ENCODE peak calls at places on chromosomes 7 and 10, in nine cellular contexts. A is gastrocnemius medialis, H is ovary, D is uterus, L is IMR-90, B is body of pancreas, I is esophagus squamous epithelium, U is A549, V is spleen. M is an unnamed sample.

GRCh38 chr10:21849624-21850023 is 153.9 kb downstream of the DNAJC1 start:
- DNase-seq in L (no peak), D (no peak), A (no peak), I (no peak), V (no peak), H (no peak), U (no peak), B (no peak), M (no peak)

GRCh38 chr10:122441961-122442360 is 12.5 kb upstream of the ARMS2 start:
- DNase-seq in D (no peak), A (no peak), U (peak; percentile 58), B (no peak), H (no peak), L (peak; percentile 77), V (no peak), I (no peak), M (no peak)

GRCh38 chr7:114086906-114087651 is 168.3 kb upstream of the PPP1R3A start:
- DNase-seq in V (peak; percentile 60), A (peak; percentile 19), U (no peak), I (no peak), B (peak; percentile 67), D (peak; percentile 24), L (peak; percentile 19), H (peak; percentile 38), M (peak; percentile 64)

GRCh38 chr10:62582804-62583208 is 208.6 kb downstream of the ZNF365 start:
- DNase-seq in A (peak; percentile 76), B (peak; percentile 17), H (no peak), D (peak; percentile 35), L (peak; percentile 98), I (no peak), V (no peak), U (no peak), M (peak; percentile 89)

GRCh38 chr7:131322046-131322445 is 5.6 kb upstream of the MKLN1 start:
- DNase-seq in L (no peak), I (no peak), H (no peak), A (no peak), V (no peak), B (no peak), D (no peak), U (no peak), M (no peak)

GRCh38 chr10:74967850-74968620 is 141.6 kb downstream of the KAT6B start:
- DNase-seq in B (no peak), V (no peak), L (no peak), U (peak; percentile 5), I (no peak), H (no peak), A (no peak), D (no peak), M (no peak)

GRCh38 chr7:26900283-26900682 is 35.9 kb upstream of the SKAP2 start:
- DNase-seq in I (no peak), L (no peak), V (no peak), D (no peak), A (no peak), B (no peak), U (no peak), H (no peak), M (no peak)

GRCh38 chr10:88110822-88111221 is 247.4 kb downstream of the PTEN start:
- DNase-seq in B (no peak), D (no peak), L (peak; percentile 31), H (no peak), U (no peak), I (no peak), V (no peak), A (no peak), M (no peak)

GRCh38 chr7:130458256-130458655 is 17.4 kb upstream of the CEP41 start:
- DNase-seq in H (no peak), L (no peak), U (no peak), D (no peak), A (no peak), B (no peak), V (no peak), I (no peak), M (no peak)

GRCh38 chr10:47136866-47137265 is 163.1 kb upstream of the GDF10 start:
- DNase-seq in L (peak; percentile 49), H (no peak), B (no peak), I (no peak), A (no peak), D (no peak), V (no peak), U (no peak), M (no peak)

GRCh38 chr10:127254276-127254675 is 57.9 kb upstream of the INSYN2A start:
- DNase-seq in D (no peak), L (no peak), B (no peak), H (no peak), A (no peak), U (no peak), V (no peak), I (no peak), M (no peak)

GRCh38 chr10:3793553-3793952 is 8.5 kb upstream of the KLF6 start:
- DNase-seq in U (no peak), L (no peak), D (no peak), A (no peak), H (no peak), I (no peak), V (no peak), B (no peak), M (no peak)

GRCh38 chr10:85645097-85645496 is 721.5 kb downstream of the GRID1 start:
- DNase-seq in I (no peak), B (no peak), V (no peak), H (no peak), L (no peak), A (peak; percentile 45), U (no peak), D (peak; percentile 20), M (no peak)

GRCh38 chr7:94301024-94301588 is 93.6 kb upstream of the COL1A2 start:
- DNase-seq in B (peak; percentile 56), D (peak; percentile 80), L (peak; percentile 98), V (no peak), I (no peak), H (peak; percentile 86), U (peak; percentile 95), A (peak; percentile 53), M (peak; percentile 83)

GRCh38 chr10:5540080-5540479 is 15.3 kb downstream of the CALML3 start:
- DNase-seq in B (no peak), U (no peak), D (peak; percentile 1), V (peak; percentile 43), H (no peak), L (no peak), A (no peak), I (no peak), M (peak; percentile 24)

GRCh38 chr10:67803588-67804394 is 34.2 kb downstream of the DNAJC12 start:
- DNase-seq in H (no peak), U (peak; percentile 75), B (no peak), D (no peak), I (no peak), V (no peak), L (no peak), A (no peak), M (no peak)
- H3K4me1 ChIP-seq in H (no peaks in the 10 kb centered on the region), U (peaks cover 24% of the 10 kb centered on the region), B (peaks cover 31% of the 10 kb centered on the region), D (no peaks in the 10 kb centered on the region), I (no peaks in the 10 kb centered on the region), V (no peaks in the 10 kb centered on the region), L (no peaks in the 10 kb centered on the region), A (no peaks in the 10 kb centered on the region), M (no peaks in the 10 kb centered on the region)

GRCh38 chr10:80542053-80542452 is 4.4 kb downstream of the SH2D4B start:
- DNase-seq in V (no peak), A (no peak), L (peak; percentile 5), U (no peak), H (no peak), D (no peak), I (no peak), B (no peak), M (peak; percentile 6)

GRCh38 chr10:80539421-80539999 is 1.8 kb downstream of the SH2D4B start:
- DNase-seq in V (peak; percentile 53), L (no peak), I (no peak), B (no peak), H (no peak), U (no peak), D (no peak), A (no peak), M (no peak)

GRCh38 chr10:80540136-80540535 is 2.4 kb downstream of the SH2D4B start:
- DNase-seq in U (no peak), H (no peak), A (no peak), D (no peak), I (no peak), L (no peak), B (no peak), V (no peak), M (peak; percentile 49)

GRCh38 chr10:80541144-80541750 is 3.5 kb downstream of the SH2D4B start:
- DNase-seq in L (no peak), D (no peak), I (no peak), B (no peak), U (no peak), V (no peak), H (no peak), A (no peak), M (no peak)

GRCh38 chr10:80540644-80541143 is 3.0 kb downstream of the SH2D4B start:
- DNase-seq in H (no peak), I (no peak), D (no peak), A (no peak), B (no peak), L (no peak), V (no peak), U (no peak), M (no peak)
- H3K27ac ChIP-seq in H (no peak overlapping the region), I (peak overlapping the region; percentile 47), D (no peak overlapping the region), A (peak overlapping the region; percentile 71), B (no peak overlapping the region), L (no peak overlapping the region), V (peak overlapping the region; percentile 68), U (no peak overlapping the region), M (no peak overlapping the region)

GRCh38 chr7:2522780-2523433 is 3.3 kb downstream of the LFNG start:
- DNase-seq in H (no peak), V (no peak), B (peak; percentile 50), U (peak; percentile 58), I (no peak), L (no peak), D (no peak), A (no peak), M (no peak)

GRCh38 chr7:2523461-2523905 is 3.9 kb downstream of the LFNG start:
- DNase-seq in V (peak; percentile 86), H (no peak), I (no peak), B (peak; percentile 76), D (no peak), A (no peak), L (no peak), U (no peak), M (no peak)

GRCh38 chr7:2525161-2525930 is 5.8 kb downstream of the LFNG start:
- DNase-seq in B (peak; percentile 70), I (no peak), L (no peak), H (no peak), D (no peak), A (no peak), U (no peak), V (peak; percentile 87), M (no peak)

GRCh38 chr7:2524808-2525140 is 5.2 kb downstream of the LFNG start:
- DNase-seq in L (no peak), U (no peak), D (no peak), B (peak; percentile 49), V (no peak), I (no peak), A (no peak), H (no peak), M (no peak)

GRCh38 chr7:2523941-2524807 is 4.6 kb downstream of the LFNG start:
- DNase-seq in I (no peak), A (peak; percentile 58), H (no peak), V (peak; percentile 86), U (peak; percentile 66), B (peak; percentile 97), L (peak; percentile 41), D (peak; percentile 62), M (no peak)
- TF ChIP-seq POLR2A in I (no peak), A (no peak), H (no peak), V (no peak), U (no peak), B (peak; percentile 68), L (no peak), D (no peak), M (no peak)

GRCh38 chr10:48604039-48604407 is 850 bp downstream of the ARHGAP22 start:
- DNase-seq in V (no peak), L (no peak), D (no peak), I (no peak), H (no peak), A (no peak), B (no peak), U (no peak), M (peak; percentile 35)
- H3K4me1 ChIP-seq in V (peaks cover 24% of the 10 kb centered on the region), L (peaks cover 51% of the 10 kb centered on the region), D (no peaks in the 10 kb centered on the region), I (peaks cover 10% of the 10 kb centered on the region), H (peaks cover 7% of the 10 kb centered on the region), A (peaks cover 5% of the 10 kb centered on the region), B (peaks cover 9% of the 10 kb centered on the region), U (peaks cover 5% of the 10 kb centered on the region), M (peaks cover 16% of the 10 kb centered on the region)